ENCODE peak calls at places on chromosomes 3 and 15, in six cellular contexts. N is nephron progenitor cell, Q is mesothelial cell of epicardium, F is right lobe of liver, V is body of pancreas, B is WTC11. Y is an unnamed sample.

GRCh38 chr3:187085933-187086332 is 53.4 kb downstream of the RPL39L start:
- DNase-seq in N (no peak), Q (no peak), F (no peak), V (no peak), B (no peak), Y (no peak)

GRCh38 chr3:23199649-23200048 is 3.5 kb upstream of the UBE2E2 start:
- DNase-seq in N (no peak), Q (no peak), F (no peak), V (no peak), B (no peak), Y (no peak)

GRCh38 chr3:9809615-9810356 is at the start of gene TTLL3:
- DNase-seq in N (peak), Q (peak), F (peak), V (peak), B (peak), Y (peak)

GRCh38 chr3:178690571-178690970 is 154.3 kb downstream of the KCNMB2 start:
- DNase-seq in N (no peak), Q (no peak), F (no peak), V (no peak), B (no peak), Y (no peak)

GRCh38 chr3:37867144-37867543 is 5.5 kb downstream of the CTDSPL start:
- DNase-seq in N (no peak), Q (no peak), F (no peak), V (no peak), B (no peak), Y (no peak)

GRCh38 chr3:181615666-181616065 is 96.1 kb upstream of the SOX2 start:
- DNase-seq in N (no peak), Q (no peak), F (no peak), V (no peak), B (no peak), Y (no peak)

GRCh38 chr15:81194723-81195122 is 2.0 kb upstream of the IL16 start:
- DNase-seq in N (no peak), Q (no peak), F (no peak), V (no peak), B (no peak), Y (no peak)

GRCh38 chr3:187630421-187630820 is 39.8 kb downstream of the SST start:
- DNase-seq in N (no peak), Q (no peak), F (no peak), V (no peak), B (no peak), Y (no peak)

GRCh38 chr3:43998374-43998840 is 243.3 kb upstream of the TOPAZ1 start:
- DNase-seq in N (peak), Q (no peak), F (no peak), V (no peak), B (peak), Y (peak)

GRCh38 chr3:112634786-112635541 is 6.0 kb downstream of the CCDC80 start:
- DNase-seq in N (no peak), Q (no peak), F (no peak), V (no peak), B (no peak), Y (no peak)

GRCh38 chr15:80233511-80234080 is 18.4 kb downstream of the CTXND1 start:
- DNase-seq in N (peak), Q (no peak), F (no peak), V (no peak), B (no peak), Y (peak)

GRCh38 chr3:170839518-170840100 is 30.4 kb downstream of the RPL22L1 start:
- DNase-seq in N (no peak), Q (no peak), F (no peak), V (no peak), B (no peak), Y (no peak)

GRCh38 chr15:59994855-59995557 is 9.1 kb upstream of the FOXB1 start:
- DNase-seq in N (peak), Q (no peak), F (no peak), V (no peak), B (peak), Y (no peak)

GRCh38 chr3:49006591-49007067 is 562 bp upstream of the WDR6 start:
- DNase-seq in N (no peak), Q (no peak), F (no peak), V (peak), B (no peak), Y (no peak)

GRCh38 chr15:93087825-93088199 is 1.2 kb downstream of the RGMA start:
- DNase-seq in N (peak), Q (no peak), F (no peak), V (peak), B (peak), Y (peak)

GRCh38 chr3:20057612-20058180 is 17.4 kb downstream of the KAT2B start:
- DNase-seq in N (no peak), Q (no peak), F (no peak), V (no peak), B (no peak), Y (no peak)

GRCh38 chr15:31357148-31357547 is 30.5 kb downstream of the KLF13 start:
- DNase-seq in N (no peak), Q (no peak), F (no peak), V (no peak), B (no peak), Y (no peak)

GRCh38 chr3:86890997-86891396 is 100.0 kb downstream of the VGLL3 start:
- DNase-seq in N (no peak), Q (no peak), F (no peak), V (no peak), B (no peak), Y (no peak)

GRCh38 chr3:16419640-16420039 is 93.9 kb downstream of the RFTN1 start:
- DNase-seq in N (no peak), Q (no peak), F (no peak), V (no peak), B (no peak), Y (no peak)

GRCh38 chr15:52113708-52114107 is 1.1 kb upstream of the BCL2L10 start:
- DNase-seq in N (no peak), Q (no peak), F (no peak), V (no peak), B (no peak), Y (no peak)

GRCh38 chr15:52111517-52112202 is 915 bp downstream of the BCL2L10 start:
- DNase-seq in N (no peak), Q (no peak), F (no peak), V (no peak), B (no peak), Y (no peak)

GRCh38 chr15:52114256-52114655 is 1.7 kb upstream of the BCL2L10 start:
- DNase-seq in N (no peak), Q (no peak), F (no peak), V (no peak), B (no peak), Y (no peak)

GRCh38 chr15:52113246-52113645 is 671 bp upstream of the BCL2L10 start:
- DNase-seq in N (no peak), Q (no peak), F (no peak), V (no peak), B (no peak), Y (no peak)

GRCh38 chr15:52112203-52112750 is 298 bp downstream of the BCL2L10 start:
- DNase-seq in N (no peak), Q (no peak), F (peak), V (no peak), B (peak), Y (peak)
- TF ChIP-seq CTCF in N (no peak), Q (no peak), F (no peak), V (no peak), B (no peak), Y (no peak)

DNA sequence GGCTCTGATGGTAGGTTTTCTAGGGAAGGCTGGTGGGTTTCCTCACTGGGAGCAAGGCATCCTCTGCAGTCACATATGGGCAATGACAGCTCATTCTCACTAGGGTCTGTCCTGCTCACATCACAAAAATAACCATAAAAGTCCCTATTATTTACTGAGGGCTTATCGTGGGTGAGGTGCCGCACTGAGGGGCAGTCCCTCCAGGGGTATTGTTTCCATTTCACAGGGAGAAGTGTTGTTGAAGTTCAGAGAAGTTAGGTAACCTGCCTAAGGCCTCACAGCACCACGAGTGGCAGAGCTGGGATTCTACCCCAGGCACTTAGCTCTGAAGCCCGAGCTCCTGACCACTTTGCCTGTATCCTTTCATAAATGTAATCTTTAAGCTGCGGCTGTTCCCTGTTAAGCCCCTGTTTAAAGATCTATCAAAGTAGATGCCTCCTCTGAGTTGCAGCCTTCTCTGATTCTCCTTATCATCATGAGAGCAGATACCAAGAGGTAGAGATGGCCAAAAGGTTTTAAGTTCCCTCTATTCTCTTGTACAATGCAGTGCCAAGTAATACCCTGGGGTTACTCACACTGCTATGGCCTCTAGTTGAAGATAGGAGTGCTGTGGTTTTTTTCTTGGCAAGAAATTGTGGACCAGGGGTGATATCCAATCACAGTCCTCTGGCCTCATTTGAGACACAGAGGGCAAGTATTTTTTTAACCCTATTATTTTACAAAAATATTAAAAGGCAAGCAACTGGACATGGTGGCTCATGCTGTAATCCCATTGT is 107.0 kb downstream of the RPLP1 start:
- DNase-seq in N (no peak), Q (no peak), F (no peak), V (no peak), B (no peak), Y (no peak)
- TF ChIP-seq CTCF in N (no peak), Q (no peak), F (peak), V (no peak), B (no peak), Y (no peak)

GRCh38 chr15:88258021-88258641 is 1.6 kb upstream of the NTRK3 start:
- DNase-seq in N (peak), Q (no peak), F (no peak), V (no peak), B (peak), Y (no peak)
- TF ChIP-seq CTCF in N (peak), Q (no peak), F (no peak), V (peak), B (peak), Y (no peak)

GRCh38 chr3:14452676-14453367 is 50.4 kb downstream of the SLC6A6 start:
- DNase-seq in N (no peak), Q (no peak), F (peak), V (peak), B (no peak), Y (peak)
- TF ChIP-seq CTCF in N (no peak), Q (no peak), F (no peak), V (peak), B (no peak), Y (no peak)

GRCh38 chr3:184241141-184241446 is 7.7 kb downstream of the ALG3 start:
- DNase-seq in N (no peak), Q (no peak), F (peak), V (no peak), B (no peak), Y (no peak)

GRCh38 chr3:184240384-184241140 is 8.2 kb downstream of the ALG3 start:
- DNase-seq in N (peak), Q (no peak), F (no peak), V (no peak), B (peak), Y (no peak)

GRCh38 chr3:184242297-184242685 is 6.5 kb downstream of the ALG3 start:
- DNase-seq in N (no peak), Q (no peak), F (no peak), V (no peak), B (no peak), Y (no peak)

GRCh38 chr3:184239710-184240109 is 9.1 kb downstream of the ALG3 start:
- DNase-seq in N (no peak), Q (no peak), F (no peak), V (no peak), B (no peak), Y (no peak)

DNA sequence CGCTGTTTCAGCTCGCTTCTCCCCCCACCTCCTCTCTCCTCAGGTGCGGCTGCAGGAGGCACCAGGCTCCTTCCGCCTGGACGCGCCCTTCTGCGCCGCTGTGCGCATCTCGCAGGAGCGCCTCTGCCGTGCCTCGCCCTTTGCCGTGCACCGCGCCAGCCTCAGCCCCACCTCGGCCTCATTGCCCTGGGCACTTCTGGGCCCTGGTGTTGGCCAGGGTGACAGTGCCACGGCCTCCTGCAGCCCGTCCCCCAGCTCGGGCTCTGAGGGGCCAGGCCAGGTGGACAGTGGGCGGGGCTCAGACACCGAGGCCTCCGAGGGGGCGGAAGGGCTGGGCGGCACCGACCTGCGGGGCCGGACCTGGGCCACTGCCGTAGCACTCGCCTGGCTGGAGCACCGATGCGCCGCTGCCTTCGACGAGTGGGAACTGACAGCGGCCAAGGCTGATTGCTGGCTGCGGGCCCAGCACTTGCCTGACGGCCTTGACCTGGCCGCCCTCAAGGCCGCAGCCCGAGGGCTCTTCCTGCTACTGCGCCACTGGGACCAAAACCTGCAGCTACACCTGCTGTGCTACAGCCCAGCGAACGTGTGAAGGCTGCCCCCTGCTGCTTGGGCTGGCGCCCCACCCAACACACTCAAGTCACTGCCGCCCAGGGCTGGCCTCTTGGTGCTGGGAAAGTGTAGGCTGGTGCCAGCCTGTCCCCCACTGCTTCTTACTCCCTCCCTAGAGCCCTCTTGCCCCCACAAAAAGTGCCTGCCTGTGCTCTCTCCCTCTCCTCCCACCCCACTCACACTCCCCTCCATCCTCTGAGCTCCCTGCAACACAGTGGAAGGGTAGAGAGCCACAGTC is 7.1 kb downstream of the ALG3 start:
- DNase-seq in N (peak), Q (no peak), F (peak), V (peak), B (peak), Y (no peak)
- TF ChIP-seq CTCF in N (peak), Q (no peak), F (peak), V (peak), B (no peak), Y (peak)

GRCh38 chr3:42012378-42012934 is 50.6 kb upstream of the ULK4 start:
- DNase-seq in N (no peak), Q (no peak), F (no peak), V (no peak), B (no peak), Y (no peak)

GRCh38 chr3:42014949-42015533 is 53.1 kb upstream of the ULK4 start:
- DNase-seq in N (peak), Q (no peak), F (peak), V (peak), B (peak), Y (peak)

GRCh38 chr3:42014443-42014945 is 52.6 kb upstream of the ULK4 start:
- DNase-seq in N (no peak), Q (no peak), F (no peak), V (no peak), B (no peak), Y (no peak)

GRCh38 chr3:42012935-42013651 is 51.2 kb upstream of the ULK4 start:
- DNase-seq in N (no peak), Q (peak), F (peak), V (peak), B (peak), Y (peak)

GRCh38 chr3:42013652-42014442 is 51.9 kb upstream of the ULK4 start:
- DNase-seq in N (peak), Q (no peak), F (peak), V (peak), B (peak), Y (no peak)
- TF ChIP-seq CTCF in N (no peak), Q (no peak), F (no peak), V (no peak), B (no peak), Y (no peak)

DNA sequence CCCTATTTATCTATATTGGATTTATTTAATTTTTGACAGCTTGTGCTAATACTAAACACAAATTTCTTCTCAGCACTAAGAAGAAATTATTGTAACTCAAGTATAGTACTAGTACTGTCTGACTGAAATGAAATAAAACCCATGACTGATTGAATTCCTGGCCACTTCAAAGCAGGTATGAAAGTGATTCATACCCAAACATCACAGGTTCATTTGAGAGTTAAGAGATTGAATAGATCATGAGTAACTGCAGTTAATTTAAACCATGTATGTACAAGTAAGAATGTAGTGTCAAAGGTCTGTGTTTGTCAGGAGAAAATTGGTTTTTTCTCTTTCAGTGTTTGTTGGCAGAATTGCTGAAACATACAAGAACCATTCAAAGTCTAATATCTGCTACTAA is 332.0 kb upstream of the GRM7 start:
- DNase-seq in N (no peak), Q (no peak), F (no peak), V (no peak), B (no peak), Y (no peak)
- TF ChIP-seq CTCF in N (no peak), Q (no peak), F (no peak), V (no peak), B (no peak), Y (no peak)

GRCh38 chr3:193665370-193665989 is 72.5 kb downstream of the OPA1 start:
- DNase-seq in N (no peak), Q (no peak), F (no peak), V (no peak), B (no peak), Y (no peak)
- TF ChIP-seq CTCF in N (peak), Q (peak), F (peak), V (peak), B (peak), Y (no peak)

Y was measured in lower leg skin.